ENCODE peak calls at places on chromosomes 2 and 18, in ten cellular contexts. C is cardiac muscle cell; X is H9; B is effector memory CD4-positive, alpha-beta T cell; Z is heart right ventricle; W is GM23248; T is tibial nerve; N is heart left ventricle; J is gastrocnemius medialis; G is sigmoid colon. O is an unnamed sample.
A peak's percentile ranks its signal among the peaks of the same experiment; 100 is the strongest.

GRCh38 chr18:54926593-54927297 is 32.5 kb downstream of the CCDC68 start:
- DNase-seq in C (no peak), X (no peak), B (no peak), Z (no peak), W (peak; percentile 42), T (no peak), N (no peak), J (no peak), G (no peak), O (no peak)

GRCh38 chr2:71727562-71727961 is 274.2 kb downstream of the DYSF start:
- DNase-seq in C (no peak), X (no peak), B (no peak), Z (no peak), W (peak; percentile 41), T (no peak), N (no peak), J (no peak), G (peak; percentile 1), O (no peak)

GRCh38 chr2:187547353-187547979 is 6.8 kb downstream of the TFPI start:
- DNase-seq in C (no peak), X (no peak), B (no peak), Z (no peak), W (peak; percentile 96), T (peak; percentile 52), N (peak; percentile 72), J (peak; percentile 74), G (peak; percentile 85), O (peak; percentile 96)

GRCh38 chr18:57210711-57211411 is 64.0 kb downstream of the BOD1L2 start:
- DNase-seq in C (no peak), X (no peak), B (no peak), Z (no peak), W (no peak), T (no peak), N (no peak), J (no peak), G (no peak), O (no peak)

GRCh38 chr2:96601382-96602292 is 36.5 kb downstream of the KANSL3 start:
- DNase-seq in C (no peak), X (no peak), B (no peak), Z (no peak), W (no peak), T (no peak), N (no peak), J (no peak), G (no peak), O (no peak)

GRCh38 chr2:200399046-200399445 is 92.6 kb downstream of the SPATS2L start:
- DNase-seq in C (no peak), X (no peak), B (no peak), Z (no peak), W (peak; percentile 74), T (no peak), N (no peak), J (no peak), G (no peak), O (no peak)

GRCh38 chr2:166180951-166181812 is 53.4 kb upstream of the SCN1A start:
- DNase-seq in C (peak; percentile 67), X (peak; percentile 72), B (no peak), Z (peak; percentile 10), W (peak; percentile 73), T (peak; percentile 37), N (no peak), J (no peak), G (no peak), O (peak; percentile 73)

GRCh38 chr18:5582054-5582453 is 38.3 kb upstream of the EPB41L3 start:
- DNase-seq in C (peak; percentile 59), X (peak; percentile 66), B (no peak), Z (no peak), W (peak; percentile 59), T (no peak), N (no peak), J (no peak), G (no peak), O (no peak)

GRCh38 chr2:178392215-178392614 is 58.8 kb downstream of the PRKRA start:
- DNase-seq in C (no peak), X (no peak), B (no peak), Z (no peak), W (peak; percentile 70), T (no peak), N (no peak), J (no peak), G (no peak), O (no peak)

GRCh38 chr2:19187323-19188020 is 171.0 kb downstream of the OSR1 start:
- DNase-seq in C (peak; percentile 18), X (no peak), B (no peak), Z (no peak), W (peak; percentile 65), T (no peak), N (no peak), J (no peak), G (no peak), O (no peak)

GRCh38 chr2:211514049-211514448 is 957.6 kb downstream of the CPS1 start:
- DNase-seq in C (no peak), X (no peak), B (no peak), Z (no peak), W (no peak), T (no peak), N (no peak), J (no peak), G (no peak), O (no peak)

GRCh38 chr2:217864960-217865359 is 137.8 kb downstream of the TNS1 start:
- DNase-seq in C (no peak), X (no peak), B (no peak), Z (no peak), W (peak; percentile 41), T (no peak), N (no peak), J (no peak), G (no peak), O (no peak)

GRCh38 chr2:217868265-217868892 is 134.4 kb downstream of the TNS1 start:
- DNase-seq in C (no peak), X (no peak), B (no peak), Z (no peak), W (no peak), T (no peak), N (no peak), J (no peak), G (no peak), O (no peak)

GRCh38 chr2:217868911-217869334 is 133.9 kb downstream of the TNS1 start:
- DNase-seq in C (no peak), X (no peak), B (no peak), Z (no peak), W (peak; percentile 55), T (no peak), N (no peak), J (no peak), G (peak; percentile 89), O (no peak)

GRCh38 chr2:217865373-217865772 is 137.4 kb downstream of the TNS1 start:
- DNase-seq in C (no peak), X (no peak), B (no peak), Z (no peak), W (no peak), T (no peak), N (no peak), J (no peak), G (no peak), O (no peak)

DNA sequence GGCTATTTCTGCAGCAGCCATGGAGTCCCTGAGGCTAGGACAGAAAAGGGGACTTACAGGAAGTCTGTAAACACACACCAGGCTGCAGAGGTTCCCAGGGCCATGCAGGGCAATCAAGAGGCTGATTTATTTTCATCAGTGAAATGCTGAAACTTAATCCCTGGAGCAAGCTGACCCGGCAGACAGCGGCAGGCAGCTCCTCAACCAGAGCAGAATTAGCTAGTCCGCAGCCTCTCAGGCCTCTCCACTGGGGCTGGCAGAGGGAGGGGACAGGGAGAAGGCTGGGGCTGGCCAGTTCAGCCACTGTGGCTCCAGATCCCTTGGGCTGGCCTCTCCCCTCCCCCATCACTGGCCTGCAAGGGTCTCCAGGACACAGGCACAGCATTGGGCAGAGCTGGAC is 136.3 kb downstream of the TNS1 start:
- DNase-seq in C (peak; percentile 73), X (no peak), B (no peak), Z (no peak), W (no peak), T (no peak), N (no peak), J (peak; percentile 67), G (no peak), O (no peak)
- H3K4me1 ChIP-seq in C (peaks cover 7% of the 10 kb centered on the region), X (no peaks in the 10 kb centered on the region), B (no peaks in the 10 kb centered on the region), Z (peaks cover 78% of the 10 kb centered on the region), W (peaks cover 10% of the 10 kb centered on the region), T (peaks cover 7% of the 10 kb centered on the region), N (peaks cover 57% of the 10 kb centered on the region), J (peaks cover 82% of the 10 kb centered on the region), G (peaks cover 81% of the 10 kb centered on the region), O (no peaks in the 10 kb centered on the region)

DNA sequence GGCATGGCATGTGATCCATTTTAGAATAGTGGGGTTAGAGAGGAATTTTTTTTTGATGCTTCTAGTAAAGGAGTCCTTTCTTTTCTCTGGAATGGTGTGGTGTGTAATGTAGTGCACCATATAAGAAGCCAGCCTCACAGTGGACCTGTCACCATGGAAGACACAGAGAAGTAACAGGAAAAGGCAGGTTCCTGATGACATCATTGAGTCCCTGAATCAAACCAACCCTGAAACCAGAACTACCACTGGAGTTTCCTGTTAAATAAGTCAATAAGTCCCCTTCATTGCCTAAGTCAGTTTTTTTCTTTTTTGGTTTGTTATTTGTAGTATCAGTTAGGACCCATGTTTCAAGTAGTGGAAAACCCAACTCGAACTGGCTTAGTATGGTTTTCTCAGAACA is 11.9 kb downstream of the ADCYAP1 start:
- DNase-seq in C (no peak), X (no peak), B (no peak), Z (no peak), W (no peak), T (no peak), N (no peak), J (no peak), G (no peak), O (no peak)
- H3K4me1 ChIP-seq in C (no peaks in the 10 kb centered on the region), X (no peaks in the 10 kb centered on the region), B (no peaks in the 10 kb centered on the region), Z (no peaks in the 10 kb centered on the region), W (no peaks in the 10 kb centered on the region), T (no peaks in the 10 kb centered on the region), N (no peaks in the 10 kb centered on the region), J (no peaks in the 10 kb centered on the region), G (no peaks in the 10 kb centered on the region), O (no peaks in the 10 kb centered on the region)

GRCh38 chr2:157875720-157876065 is 437 bp downstream of the ACVR1 start:
- DNase-seq in C (peak; percentile 76), X (no peak), B (peak; percentile 36), Z (peak; percentile 68), W (peak; percentile 79), T (peak; percentile 15), N (no peak), J (no peak), G (peak; percentile 75), O (no peak)
- H3K4me1 ChIP-seq in C (peaks cover 18% of the 10 kb centered on the region), X (peaks cover 3% of the 10 kb centered on the region), B (peaks cover 17% of the 10 kb centered on the region), Z (peaks cover 21% of the 10 kb centered on the region), W (peaks cover 21% of the 10 kb centered on the region), T (peaks cover 18% of the 10 kb centered on the region), N (peaks cover 22% of the 10 kb centered on the region), J (peaks cover 45% of the 10 kb centered on the region), G (peaks cover 19% of the 10 kb centered on the region), O (no peaks in the 10 kb centered on the region)

DNA sequence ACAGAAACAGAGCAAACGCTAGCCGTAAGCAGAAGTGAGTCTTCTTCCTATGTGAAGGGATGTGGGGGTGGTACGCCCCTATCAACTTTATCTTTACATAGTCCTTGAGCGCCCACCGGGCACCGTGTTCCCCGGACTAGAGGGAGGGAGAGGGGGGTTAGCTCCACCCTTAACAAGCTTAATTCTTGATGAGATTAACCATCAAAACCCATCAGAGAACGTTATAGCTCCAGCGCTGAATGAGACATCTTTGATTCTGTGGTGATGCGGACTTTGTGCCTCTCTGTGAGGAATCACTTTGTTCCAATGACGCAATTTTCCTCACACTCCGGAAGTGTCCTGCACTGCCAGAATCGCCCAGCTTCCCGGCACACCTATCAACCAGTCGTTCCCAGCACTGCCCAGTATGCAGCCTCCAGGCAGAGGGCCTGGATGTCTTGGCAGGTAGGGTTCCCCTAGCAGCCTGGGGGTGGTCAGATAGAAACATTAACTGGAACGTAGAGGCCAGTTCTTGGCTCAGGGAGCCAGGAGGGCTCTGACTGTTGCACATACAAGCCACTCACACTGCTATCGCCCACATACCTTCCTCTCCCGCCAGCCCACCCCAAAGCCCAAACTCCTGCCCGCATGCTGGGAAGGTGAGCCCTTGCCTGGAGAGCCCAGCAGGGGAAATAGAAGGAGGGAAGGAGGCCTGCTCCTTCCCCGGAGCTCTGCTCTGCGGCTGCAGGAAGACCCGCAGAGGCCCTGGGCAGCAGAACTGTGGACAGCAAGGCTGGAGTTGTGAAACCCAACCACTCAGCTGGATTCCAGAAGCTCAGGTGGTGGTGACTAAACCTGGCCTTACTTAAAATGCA is 1.9 kb upstream of the ODC1 start:
- DNase-seq in C (no peak), X (no peak), B (no peak), Z (no peak), W (no peak), T (no peak), N (no peak), J (no peak), G (no peak), O (peak; percentile 30)
- H3K4me1 ChIP-seq in C (peaks cover 11% of the 10 kb centered on the region), X (no peaks in the 10 kb centered on the region), B (peaks cover 23% of the 10 kb centered on the region), Z (peaks cover 26% of the 10 kb centered on the region), W (peaks cover 15% of the 10 kb centered on the region), T (peaks cover 13% of the 10 kb centered on the region), N (peaks cover 38% of the 10 kb centered on the region), J (peaks cover 42% of the 10 kb centered on the region), G (peaks cover 34% of the 10 kb centered on the region), O (peaks cover 21% of the 10 kb centered on the region)

O was measured in A673.